ENCODE peak calls at places on chromosomes 4 and X, in four cellular contexts. Z, Y, K and H are unnamed samples.

GRCh38 chrX:117744958-117745357 is 371.7 kb downstream of the KLHL13 start:
- DNase-seq in Y (no peak), K (no peak), Z (no peak), H (no peak)

GRCh38 chr4:108058685-108059440 is 69.2 kb downstream of the HADH start:
- DNase-seq in K (peak; percentile 74), Z (peak; percentile 88), Y (peak; percentile 68), H (no peak)

GRCh38 chr4:161841759-161842158 is 322.0 kb downstream of the FSTL5 start:
- DNase-seq in K (no peak), Z (no peak), Y (no peak), H (no peak)

GRCh38 chr4:3859571-3859970 is 93.4 kb downstream of the ADRA2C start:
- DNase-seq in K (no peak), Z (no peak), Y (no peak), H (no peak)

GRCh38 chr4:122341906-122342305 is 36.9 kb upstream of the ADAD1 start:
- DNase-seq in Z (peak; percentile 73), Y (peak; percentile 41), K (peak; percentile 79), H (no peak)

GRCh38 chr4:112847781-112848180 is 201.7 kb upstream of the ANK2 start:
- DNase-seq in Z (no peak), K (peak; percentile 80), Y (no peak), H (no peak)

GRCh38 chr4:153188966-153189801 is 15.1 kb upstream of the TRIM2 start:
- DNase-seq in Z (no peak), Y (no peak), K (peak; percentile 59), H (no peak)

GRCh38 chr4:106266201-106266600 is 49.8 kb downstream of the TBCK start:
- DNase-seq in Y (no peak), K (peak; percentile 56), Z (no peak), H (no peak)

GRCh38 chr4:158965208-158965607 is 137.7 kb upstream of the RAPGEF2 start:
- DNase-seq in Y (no peak), Z (no peak), K (no peak), H (no peak)

GRCh38 chr4:89175611-89176010 is 64.3 kb downstream of the TIGD2 start:
- DNase-seq in Z (no peak), K (no peak), Y (no peak), H (no peak)

GRCh38 chr4:186557486-186557885 is 2.1 kb upstream of the MTNR1A start:
- DNase-seq in K (peak; percentile 38), Y (no peak), Z (peak; percentile 40), H (no peak)

GRCh38 chr4:110550260-110550659 is 72.6 kb downstream of the PITX2 start:
- DNase-seq in Y (no peak), Z (peak; percentile 20), K (peak; percentile 67), H (no peak)

GRCh38 chrX:104913348-104913747 is 307.1 kb downstream of the TEX13A start:
- DNase-seq in Z (no peak), K (peak; percentile 10), Y (peak; percentile 0), H (no peak)

GRCh38 chrX:44675364-44676024 is 132.8 kb upstream of the FUNDC1 start:
- DNase-seq in K (peak; percentile 96), Y (peak; percentile 85), Z (peak; percentile 57), H (peak; percentile 24)

DNA sequence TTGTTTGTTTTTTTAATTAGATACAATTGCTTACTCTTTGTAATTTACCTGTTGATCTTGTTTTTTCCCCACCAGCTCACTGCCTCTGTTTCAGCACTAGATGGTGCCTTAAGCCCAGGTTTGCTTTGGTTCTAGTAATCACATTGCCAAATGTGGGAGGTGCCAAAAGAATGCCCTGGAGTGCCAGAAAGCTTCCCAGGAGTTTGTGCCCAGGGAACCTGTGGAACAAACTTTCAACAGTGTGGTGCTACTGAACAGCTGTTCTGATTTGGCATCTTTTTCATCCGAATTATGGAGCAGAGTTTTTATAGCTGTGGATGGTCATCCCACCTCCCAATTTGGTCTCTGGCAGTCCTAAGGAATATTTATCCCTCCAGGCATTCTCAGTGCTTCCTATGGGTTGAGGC is 1000.7 kb downstream of the STIM2 start:
- DNase-seq in Z (no peak), K (peak; percentile 59), Y (peak; percentile 19), H (no peak)
- TF ChIP-seq CTCF in Z (peak; percentile 50), K (peak; percentile 61), Y (peak; percentile 58), H (no peak)

GRCh38 chr4:128583753-128584712 is 225.5 kb upstream of the JADE1 start:
- DNase-seq in Y (no peak), K (no peak), Z (peak; percentile 39), H (no peak)
- TF ChIP-seq CTCF in Y (no peak), K (no peak), Z (no peak), H (no peak)

DNA sequence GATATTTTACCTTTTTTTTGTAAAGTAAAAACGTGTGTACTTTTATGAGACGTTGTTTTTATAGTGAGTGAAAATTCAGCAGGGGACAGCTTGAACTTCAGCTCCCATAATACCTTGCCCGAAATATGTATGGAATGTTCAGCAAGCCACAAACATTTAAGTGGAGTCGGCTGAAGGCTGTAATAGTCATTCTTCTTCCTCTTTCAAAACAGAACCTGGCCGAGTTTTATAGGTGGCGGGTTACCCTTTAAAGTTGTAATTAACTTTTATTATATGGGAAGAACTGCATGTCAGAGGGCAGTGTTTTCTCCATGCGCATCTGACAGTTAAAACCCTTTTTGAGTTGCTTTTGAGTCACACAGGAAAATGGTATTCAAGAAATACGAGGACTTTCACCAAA is 50.7 kb downstream of the CLDN34 start:
- DNase-seq in K (peak; percentile 72), Z (peak; percentile 51), Y (peak; percentile 56), H (no peak)
- TF ChIP-seq CTCF in K (no peak), Z (no peak), Y (no peak), H (no peak)

DNA sequence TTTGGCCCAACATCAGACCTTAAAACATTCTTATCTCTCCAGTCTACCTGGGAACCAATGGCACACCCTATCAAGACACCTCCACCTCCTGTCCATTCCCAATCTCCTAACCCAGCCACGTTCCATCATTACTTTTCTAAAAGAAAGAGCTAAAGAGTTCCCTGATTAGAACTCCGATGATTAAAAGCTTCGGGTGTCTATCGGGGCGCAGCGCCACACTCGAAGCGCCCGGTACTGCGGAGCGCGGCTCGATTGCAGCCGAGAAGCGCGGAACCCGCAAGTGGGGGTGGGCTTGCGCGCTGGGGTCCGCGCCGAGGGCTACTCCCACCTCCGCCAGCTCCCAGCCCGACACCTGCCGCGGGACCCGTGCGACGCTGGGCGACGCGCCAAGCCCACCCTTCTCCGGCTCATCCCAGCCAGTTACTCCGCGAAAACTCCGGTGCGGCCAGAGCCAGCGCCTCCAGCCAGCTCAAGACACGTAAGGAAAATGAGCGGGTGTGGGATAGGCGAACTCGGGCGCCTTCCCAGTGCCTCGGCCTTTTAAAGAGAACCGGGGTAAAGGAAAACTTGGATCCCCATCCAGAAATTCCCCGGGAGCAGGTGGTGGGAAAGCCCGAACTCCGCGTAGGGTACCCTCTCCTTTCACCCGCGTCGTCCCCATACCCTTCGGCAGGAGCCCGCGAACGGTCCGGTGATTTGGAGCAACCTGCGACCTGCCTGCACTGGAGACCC is 601 bp downstream of the NPY1R start:
- DNase-seq in K (no peak), Y (peak; percentile 20), Z (peak; percentile 10), H (no peak)
- TF ChIP-seq CTCF in K (no peak), Y (no peak), Z (no peak), H (no peak)

GRCh38 chrX:18899796-18900380 is 84.0 kb downstream of the PHKA2 start:
- DNase-seq in Y (no peak), Z (peak; percentile 10), K (peak; percentile 4), H (no peak)
- TF ChIP-seq CTCF in Y (no peak), Z (no peak), K (peak; percentile 24), H (no peak)

GRCh38 chrX:107470971-107471370 is 21.5 kb downstream of the FRMPD3 start:
- DNase-seq in Y (no peak), K (no peak), Z (no peak), H (no peak)
- TF ChIP-seq CTCF in Y (no peak), K (peak; percentile 41), Z (no peak), H (no peak)

GRCh38 chr4:56637791-56638190 is 43.3 kb downstream of the HOPX start:
- DNase-seq in K (peak; percentile 82), Y (no peak), Z (no peak), H (no peak)

GRCh38 chr4:56640907-56641493 is 40.1 kb downstream of the HOPX start:
- DNase-seq in K (peak; percentile 42), Z (no peak), Y (peak; percentile 31), H (no peak)

GRCh38 chr4:56643596-56643995 is 37.5 kb downstream of the HOPX start:
- DNase-seq in Z (no peak), K (no peak), Y (no peak), H (no peak)

GRCh38 chr4:56637154-56637553 is 43.9 kb downstream of the HOPX start:
- DNase-seq in Y (peak; percentile 74), Z (no peak), K (peak; percentile 97), H (no peak)

GRCh38 chr4:56641494-56642051 is 39.5 kb downstream of the HOPX start:
- DNase-seq in Y (peak; percentile 82), Z (peak; percentile 85), K (peak; percentile 97), H (no peak)
- TF ChIP-seq CTCF in Y (no peak), Z (peak; percentile 11), K (peak; percentile 27), H (no peak)

DNA sequence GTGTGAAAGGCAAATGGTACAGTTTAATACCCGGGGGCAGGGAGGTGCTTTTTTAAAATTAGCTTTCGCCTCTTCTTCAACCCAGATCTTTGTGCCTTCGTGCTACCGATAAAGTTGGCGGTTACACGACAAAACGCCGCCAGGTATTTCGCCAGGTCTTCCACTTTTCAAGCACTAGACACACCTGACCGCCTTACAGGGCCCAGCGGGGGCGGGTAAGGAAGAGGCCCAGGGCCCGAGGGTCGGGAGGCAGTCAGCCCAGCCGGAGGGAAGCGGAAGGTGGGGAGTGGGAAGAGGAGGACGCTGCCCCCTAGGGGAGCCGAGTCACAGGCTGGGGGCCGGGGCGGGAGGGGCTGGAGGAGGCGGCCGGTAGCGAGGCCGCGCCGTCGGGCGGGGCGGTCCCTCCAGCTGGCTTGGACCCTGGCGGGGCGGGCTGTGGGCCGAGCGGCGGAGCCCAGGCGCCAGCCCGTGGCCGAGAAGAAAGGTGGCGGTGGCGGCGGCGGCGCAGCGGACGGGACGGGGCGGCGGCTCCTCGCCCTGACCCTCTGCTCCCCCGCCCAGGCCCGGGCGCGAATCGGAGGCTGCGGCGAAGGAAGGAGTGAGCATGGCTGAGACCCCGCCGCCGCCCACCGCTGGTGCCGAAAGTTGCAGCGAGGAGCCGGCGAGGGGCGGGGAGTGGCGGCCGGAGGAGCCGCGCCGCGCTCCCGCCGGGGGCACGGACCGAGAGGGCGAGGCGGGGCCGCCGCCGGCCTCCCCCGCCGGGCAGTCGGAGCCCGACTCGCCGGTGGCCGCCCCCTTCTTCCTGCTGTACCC is 16.2 kb downstream of the UTP3 start:
- DNase-seq in K (no peak), Z (peak; percentile 69), Y (peak; percentile 51), H (peak; percentile 80)
- TF ChIP-seq CTCF in K (peak; percentile 47), Z (peak; percentile 37), Y (peak; percentile 37), H (peak; percentile 9)

GRCh38 chrX:41137589-41137988 is 52.3 kb downstream of the USP9X start:
- DNase-seq in Z (no peak), Y (no peak), K (peak; percentile 12), H (no peak)
- TF ChIP-seq CTCF in Z (no peak), Y (peak; percentile 30), K (peak; percentile 16), H (peak; percentile 64)